ENCODE peak calls at places on chromosomes 6 and 20, in six cellular contexts. W, E, J, S, M and F are unnamed samples.

GRCh38 chr20:43755390-43755789 is 28.6 kb upstream of the GTSF1L start:
- DNase-seq in W (no peak), E (no peak), J (no peak), S (no peak), M (no peak), F (no peak)

GRCh38 chr6:147381734-147382133 is 126.8 kb upstream of the SAMD5 start:
- DNase-seq in W (no peak), E (no peak), J (no peak), S (no peak), M (no peak), F (no peak)

GRCh38 chr20:41664584-41664983 is 46.4 kb upstream of the CHD6 start:
- DNase-seq in W (no peak), E (no peak), J (no peak), S (no peak), M (peak; percentile 59), F (no peak)

GRCh38 chr6:155142902-155143609 is 120.8 kb upstream of the CLDN20 start:
- DNase-seq in W (no peak), E (no peak), J (no peak), S (no peak), M (no peak), F (no peak)

GRCh38 chr6:106832766-106833510 is 141.6 kb downstream of the CD24 start:
- DNase-seq in W (no peak), E (no peak), J (no peak), S (no peak), M (no peak), F (no peak)

GRCh38 chr6:101832371-101832770 is 438.9 kb downstream of the GRIK2 start:
- DNase-seq in W (no peak), E (no peak), J (no peak), S (no peak), M (no peak), F (no peak)

GRCh38 chr6:107540465-107540857 is 50.5 kb downstream of the SOBP start:
- DNase-seq in W (no peak), E (no peak), J (no peak), S (no peak), M (no peak), F (no peak)

GRCh38 chr6:155185544-155185943 is 78.3 kb upstream of the CLDN20 start:
- DNase-seq in W (no peak), E (no peak), J (no peak), S (peak; percentile 52), M (peak; percentile 59), F (no peak)

DNA sequence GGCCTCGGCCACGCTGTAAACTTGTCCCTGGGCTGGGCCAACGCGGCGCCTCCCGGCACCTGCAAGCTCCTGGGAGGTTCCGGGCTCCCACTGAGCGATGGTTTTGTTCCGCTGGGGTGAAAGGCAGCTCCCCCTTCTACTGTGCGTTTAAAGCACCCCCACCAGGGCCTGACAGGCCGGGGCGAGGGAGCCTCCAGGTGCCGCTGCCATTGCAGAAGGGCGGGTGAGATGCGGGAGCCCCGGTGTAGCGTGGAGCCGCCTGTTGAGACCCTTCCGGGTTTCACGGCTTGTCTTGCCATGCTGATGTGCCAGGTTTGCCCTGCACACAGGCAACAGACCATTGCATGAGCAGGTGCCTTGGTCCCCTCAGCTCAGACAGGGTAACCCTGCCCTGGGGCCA is 2.9 kb downstream of the COL20A1 start:
- DNase-seq in W (no peak), E (no peak), J (no peak), S (no peak), M (no peak), F (no peak)
- H3K27ac ChIP-seq in W (no peak overlapping the region), E (no peak overlapping the region), J (no peak overlapping the region), S (no peak overlapping the region), M (no peak overlapping the region), F (no peak overlapping the region)

GRCh38 chr6:82521369-82521768 is 157.8 kb downstream of the TPBG start:
- DNase-seq in W (no peak), E (no peak), J (no peak), S (no peak), M (no peak), F (no peak)

GRCh38 chr6:82524031-82524430 is 160.4 kb downstream of the TPBG start:
- DNase-seq in W (no peak), E (no peak), J (no peak), S (no peak), M (no peak), F (no peak)

DNA sequence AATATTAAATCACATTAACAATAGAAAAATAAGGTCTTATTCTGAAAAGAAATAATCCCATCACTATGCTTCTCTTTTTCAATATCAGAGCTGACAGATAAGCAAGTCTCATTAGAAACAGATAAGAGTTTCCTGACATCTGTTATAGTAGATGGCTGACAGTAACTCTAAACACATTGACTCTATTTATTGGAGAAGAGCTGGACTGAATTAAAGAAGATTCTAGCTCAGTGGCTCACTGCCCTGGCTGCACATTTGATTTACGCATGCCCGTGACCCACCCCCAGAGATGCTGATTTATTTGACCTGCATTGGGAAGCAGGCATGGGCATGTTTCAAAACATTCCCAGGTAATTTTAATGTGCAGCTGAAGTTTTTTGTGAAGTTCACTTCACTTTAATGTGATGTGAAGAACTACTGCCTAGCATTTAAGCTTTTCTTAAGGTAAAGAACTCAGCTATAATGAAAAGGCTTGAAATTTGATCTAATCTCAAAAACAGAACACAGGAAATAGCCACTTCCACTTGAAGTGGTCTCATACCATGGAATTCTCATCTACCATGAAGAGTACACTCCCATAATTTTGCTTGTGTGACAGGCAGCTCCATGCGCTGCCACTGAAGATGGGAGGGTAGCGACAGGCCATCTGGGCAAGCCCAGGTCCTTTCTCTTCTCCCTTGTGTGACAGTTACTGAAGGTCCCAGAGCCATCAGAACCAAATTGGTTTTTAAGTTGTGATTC is 162.3 kb downstream of the TPBG start:
- DNase-seq in W (no peak), E (no peak), J (no peak), S (no peak), M (no peak), F (no peak)
- TF ChIP-seq EP300 in W (no peak), E (no peak), J (no peak), S (no peak), M (no peak), F (no peak)

GRCh38 chr6:97189767-97190166 is 93.2 kb downstream of the MMS22L start:
- DNase-seq in W (no peak), E (no peak), J (no peak), S (no peak), M (no peak), F (no peak)

GRCh38 chr6:97186416-97186999 is 96.5 kb downstream of the MMS22L start:
- DNase-seq in W (peak; percentile 47), E (no peak), J (no peak), S (peak; percentile 67), M (peak; percentile 56), F (no peak)

GRCh38 chr6:97187951-97188350 is 95.1 kb downstream of the MMS22L start:
- DNase-seq in W (no peak), E (no peak), J (no peak), S (no peak), M (no peak), F (no peak)
- H3K27ac ChIP-seq in W (no peak overlapping the region), E (no peak overlapping the region), J (no peak overlapping the region), S (no peak overlapping the region), M (no peak overlapping the region), F (no peak overlapping the region)

DNA sequence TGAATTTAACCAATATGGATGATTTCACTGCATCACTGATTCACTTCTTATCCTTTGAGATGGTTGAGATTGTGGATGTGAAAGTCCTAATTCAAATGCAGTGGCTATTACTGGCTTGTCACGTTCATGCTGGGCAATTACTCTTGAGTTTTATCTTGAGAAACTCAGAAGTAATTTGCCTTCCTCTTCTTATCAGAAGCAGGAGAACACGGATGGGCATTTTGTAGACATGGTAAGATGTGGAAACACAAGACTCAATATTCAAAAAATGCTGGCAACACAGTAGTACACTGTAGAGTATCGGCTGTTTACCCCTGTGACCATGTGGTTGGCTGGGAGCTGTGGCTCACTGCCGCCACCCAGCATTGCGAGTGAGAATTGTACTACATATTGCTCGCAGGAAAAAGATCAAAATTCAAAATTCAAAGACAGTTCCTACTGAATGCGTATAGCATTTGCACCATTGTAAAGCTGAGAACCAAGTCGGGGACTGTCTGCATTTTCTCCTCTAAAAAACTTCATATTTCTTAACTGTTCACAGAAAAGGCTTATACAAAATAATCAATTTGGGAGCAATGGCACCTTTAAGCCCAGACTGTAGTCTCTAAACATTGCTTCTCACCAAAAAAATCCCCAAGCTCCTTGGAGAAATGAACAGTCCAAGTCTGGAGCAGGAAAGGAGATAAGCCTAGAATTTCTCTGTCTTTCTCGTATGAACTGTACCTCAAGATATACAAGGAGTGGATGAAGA is 61.9 kb upstream of the ELOVL5 start:
- DNase-seq in W (peak; percentile 19), E (no peak), J (no peak), S (peak; percentile 29), M (peak; percentile 39), F (no peak)
- TF ChIP-seq EP300 in W (no peak), E (no peak), J (no peak), S (no peak), M (no peak), F (no peak)

GRCh38 chr6:4450237-4450636 is 314.9 kb upstream of the ECI2 start:
- DNase-seq in W (no peak), E (no peak), J (no peak), S (no peak), M (no peak), F (no peak)
- H3K27ac ChIP-seq in W (no peak overlapping the region), E (no peak overlapping the region), J (no peak overlapping the region), S (no peak overlapping the region), M (no peak overlapping the region), F (no peak overlapping the region)